ENCODE peak calls at places on chromosomes 5 and 9, in ten cellular contexts. G, X, T, V, A, Q, L, B, W and Y are unnamed samples.

GRCh38 chr9:136024286-136024685 is 63.1 kb upstream of the UBAC1 start:
- DNase-seq in B (no peak), G (no peak), L (no peak), T (no peak), W (no peak), Q (no peak), A (no peak), X (no peak), V (no peak), Y (no peak)

GRCh38 chr5:392431-392988 is 50.5 kb upstream of the EXOC3 start:
- DNase-seq in T (no peak), W (peak; percentile 56), V (peak; percentile 68), Q (no peak), G (no peak), B (no peak), L (peak; percentile 83), X (peak; percentile 83), A (peak; percentile 90), Y (peak; percentile 96)

GRCh38 chr9:134127065-134127580 is 8.8 kb upstream of the WDR5 start:
- DNase-seq in G (no peak), A (no peak), W (no peak), V (no peak), T (no peak), X (no peak), Q (no peak), L (no peak), B (no peak), Y (no peak)

GRCh38 chr9:19488721-19489120 is 79.9 kb downstream of the ACER2 start:
- DNase-seq in B (peak; percentile 85), T (peak; percentile 88), G (no peak), Q (peak; percentile 30), V (no peak), W (no peak), L (no peak), A (no peak), X (no peak), Y (no peak)

GRCh38 chr5:171342362-171343111 is 33.5 kb downstream of the TLX3 start:
- DNase-seq in X (peak; percentile 63), G (no peak), B (peak; percentile 25), A (peak; percentile 16), Q (no peak), L (peak; percentile 46), T (peak; percentile 76), V (peak; percentile 65), W (no peak), Y (peak; percentile 87)

GRCh38 chr5:63822633-63823032 is 139.6 kb downstream of the HTR1A start:
- DNase-seq in V (no peak), X (peak; percentile 2), A (no peak), B (no peak), G (no peak), W (no peak), T (no peak), L (no peak), Q (no peak), Y (no peak)

GRCh38 chr9:127783111-127783621 is 2.7 kb upstream of the CDK9 start:
- DNase-seq in B (no peak), G (peak; percentile 33), L (no peak), Q (no peak), W (peak; percentile 81), A (peak; percentile 82), V (no peak), T (no peak), X (no peak), Y (peak; percentile 98)

GRCh38 chr5:139668064-139668880 is 20.1 kb downstream of the CXXC5 start:
- DNase-seq in X (peak; percentile 59), W (peak; percentile 44), Q (no peak), A (peak; percentile 55), G (no peak), L (no peak), T (no peak), V (peak; percentile 85), B (no peak), Y (no peak)

GRCh38 chr9:20355022-20355421 is 267.3 kb downstream of the MLLT3 start:
- DNase-seq in L (no peak), W (no peak), A (no peak), V (peak; percentile 90), B (no peak), G (no peak), Q (no peak), T (no peak), X (no peak), Y (no peak)